ENCODE peak calls at places on chromosomes 4 and X, in five cellular contexts. I, N, Q, M and G are unnamed samples.

GRCh38 chr4:2800691-2801596 is 8.1 kb downstream of the SH3BP2 start:
- DNase-seq in M (peak; percentile 87), I (peak; percentile 82), Q (no peak), N (peak; percentile 89), G (peak; percentile 93)

GRCh38 chrX:51098046-51098445 is 187.5 kb downstream of the BMP15 start:
- DNase-seq in Q (no peak), I (no peak), N (no peak), M (no peak), G (no peak)

GRCh38 chr4:128123036-128123435 is 61.9 kb downstream of the LARP1B start:
- DNase-seq in N (no peak), I (no peak), M (no peak), Q (no peak), G (no peak)

GRCh38 chr4:6189511-6189910 is 10.8 kb downstream of the JAKMIP1 start:
- DNase-seq in I (no peak), M (no peak), N (no peak), Q (no peak), G (no peak)

GRCh38 chrX:9785944-9786741 is at the start of gene SHROOM2:
- DNase-seq in N (no peak), Q (no peak), I (no peak), M (peak; percentile 72), G (no peak)

GRCh38 chr4:145043306-145043705 is 54.7 kb downstream of the ANAPC10 start:
- DNase-seq in I (no peak), Q (no peak), N (no peak), M (no peak), G (peak; percentile 90)

GRCh38 chr4:168713193-168713592 is 216.3 kb downstream of the PALLD start:
- DNase-seq in M (peak; percentile 28), N (no peak), Q (no peak), I (no peak), G (no peak)

GRCh38 chr4:146244496-146244895 is 30.2 kb downstream of the REELD1 start:
- DNase-seq in Q (no peak), N (no peak), M (no peak), I (no peak), G (no peak)

GRCh38 chr4:125360727-125361126 is 46.0 kb downstream of the FAT4 start:
- DNase-seq in N (no peak), M (no peak), Q (no peak), I (no peak), G (no peak)

GRCh38 chr4:53921856-53922255 is 142.5 kb downstream of the CHIC2 start:
- DNase-seq in N (no peak), M (no peak), I (no peak), Q (no peak), G (no peak)

GRCh38 chr4:53920883-53921282 is 143.5 kb downstream of the CHIC2 start:
- DNase-seq in Q (no peak), I (no peak), N (no peak), M (no peak), G (no peak)

GRCh38 chr4:53920116-53920515 is 144.3 kb downstream of the CHIC2 start:
- DNase-seq in Q (no peak), I (no peak), M (no peak), N (peak; percentile 43), G (no peak)

GRCh38 chr4:53917719-53918118 is 146.7 kb downstream of the CHIC2 start:
- DNase-seq in N (no peak), Q (no peak), M (no peak), I (no peak), G (no peak)

DNA sequence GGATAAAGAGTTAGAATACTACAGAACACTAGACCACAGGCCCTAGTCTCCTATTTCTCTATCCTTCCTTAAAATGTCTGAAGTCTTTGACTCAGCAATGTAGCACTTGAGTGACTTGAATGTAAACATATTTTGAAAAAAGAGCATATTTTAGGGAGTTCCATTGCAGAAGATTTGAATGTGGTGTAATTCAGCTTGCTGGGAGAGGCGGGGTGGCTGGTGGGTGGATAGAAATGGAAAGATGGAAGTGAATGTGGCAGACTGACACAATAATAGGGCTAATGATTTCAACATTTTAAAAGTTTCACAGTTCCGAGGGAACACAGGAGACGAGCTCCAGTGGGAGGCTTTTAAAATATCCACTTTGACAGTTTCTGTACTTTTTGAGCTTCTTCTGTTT is 144.8 kb downstream of the CHIC2 start:
- DNase-seq in N (no peak), Q (no peak), M (no peak), I (no peak), G (no peak)
- H3K4me1 ChIP-seq in N (no peaks in the 10 kb centered on the region), Q (peaks cover 6% of the 10 kb centered on the region), M (no peaks in the 10 kb centered on the region), I (no peaks in the 10 kb centered on the region), G (no peaks in the 10 kb centered on the region)

DNA sequence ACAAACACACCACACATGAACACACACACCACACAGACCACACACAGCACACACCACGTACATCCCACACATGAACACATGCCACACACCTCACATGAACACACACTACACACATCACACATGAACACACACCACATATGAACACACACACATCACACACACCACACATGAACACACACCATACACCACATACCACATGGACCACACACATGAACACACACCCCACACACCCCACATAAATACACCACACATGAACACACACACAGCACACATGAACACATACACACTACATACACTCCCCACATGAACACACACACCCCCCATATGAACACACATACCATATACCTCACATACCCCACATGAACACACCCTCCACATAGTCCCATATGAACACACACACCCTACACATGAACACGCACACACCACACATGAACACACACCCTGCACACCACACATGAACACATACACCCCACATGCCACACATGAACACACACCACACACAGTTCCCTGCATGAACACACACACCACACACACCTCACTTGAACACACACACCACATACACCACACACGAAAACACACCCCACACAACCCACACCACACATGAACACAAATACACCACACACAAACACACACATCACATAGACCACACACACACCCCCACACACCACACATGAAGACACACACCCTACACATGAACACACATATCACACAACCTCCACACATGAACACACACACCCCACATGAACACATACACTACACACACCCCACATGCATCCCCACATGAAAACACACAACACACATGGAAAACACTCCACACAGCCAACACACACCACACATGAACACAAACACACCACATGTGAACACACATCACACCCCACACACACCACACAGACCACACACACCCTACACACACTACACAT is 18.3 kb downstream of the PNMA6E start:
- DNase-seq in M (no peak), Q (no peak), N (no peak), I (no peak), G (no peak)
- H3K9me3 ChIP-seq in M (no peaks in the 10 kb centered on the region), Q (no peaks in the 10 kb centered on the region), N (peaks cover 8% of the 10 kb centered on the region), I (no peaks in the 10 kb centered on the region), G (no peaks in the 10 kb centered on the region)

GRCh38 chrX:141220342-141221008 is 21.8 kb downstream of the SPANXC start:
- DNase-seq in N (no peak), M (no peak), Q (no peak), I (no peak), G (peak; percentile 80)

DNA sequence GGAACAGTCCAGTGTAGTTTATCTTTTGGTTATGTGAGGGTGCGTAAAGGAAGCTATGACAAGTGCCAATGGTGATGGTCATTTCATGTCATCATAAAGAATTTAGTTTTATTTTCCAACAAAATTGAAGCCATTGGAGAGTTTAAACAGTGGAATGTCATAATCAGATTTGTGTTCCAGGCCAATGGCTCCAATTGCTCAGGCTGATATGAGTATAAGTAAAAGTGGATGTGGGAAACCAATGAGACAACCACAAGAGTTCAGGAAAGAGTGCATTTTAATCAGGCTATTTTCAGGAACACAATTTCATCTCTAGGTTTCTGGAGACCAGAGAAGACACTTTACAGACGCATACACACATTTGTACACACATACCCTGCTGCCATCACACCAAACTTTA is 20.7 kb downstream of the SPANXC start:
- DNase-seq in N (no peak), M (no peak), I (no peak), Q (no peak), G (no peak)
- H3K36me3 ChIP-seq in N (no peaks in the 10 kb centered on the region), M (no peaks in the 10 kb centered on the region), I (no peaks in the 10 kb centered on the region), Q (no peaks in the 10 kb centered on the region), G (no peaks in the 10 kb centered on the region)

DNA sequence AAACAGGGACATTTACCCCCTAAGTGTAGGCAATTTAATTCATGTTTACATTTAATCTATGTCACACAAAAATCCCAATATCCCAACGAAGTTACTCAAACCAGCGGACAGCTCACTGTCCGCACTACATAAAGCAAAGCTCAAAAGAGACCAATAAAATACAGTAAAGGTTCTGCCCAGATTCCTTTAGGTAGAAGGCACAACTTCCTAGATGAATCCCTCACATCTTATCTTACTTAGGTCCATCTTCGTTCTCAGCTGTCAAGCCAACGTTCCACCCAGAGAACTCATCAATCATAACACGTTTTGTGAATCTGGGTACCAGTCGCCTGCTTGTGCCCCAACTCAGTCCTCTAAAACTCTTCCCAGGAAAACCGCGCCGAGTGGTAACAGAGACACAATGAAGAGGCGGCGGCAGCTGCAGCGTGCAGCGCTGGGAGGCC is 1.7 kb downstream of the HNRNPDL start:
- DNase-seq in N (no peak), M (no peak), I (no peak), Q (no peak), G (no peak)
- H3K4me1 ChIP-seq in N (peaks cover 49% of the 10 kb centered on the region), M (peaks cover 13% of the 10 kb centered on the region), I (peaks cover 45% of the 10 kb centered on the region), Q (peaks cover 43% of the 10 kb centered on the region), G (peaks cover 8% of the 10 kb centered on the region)

DNA sequence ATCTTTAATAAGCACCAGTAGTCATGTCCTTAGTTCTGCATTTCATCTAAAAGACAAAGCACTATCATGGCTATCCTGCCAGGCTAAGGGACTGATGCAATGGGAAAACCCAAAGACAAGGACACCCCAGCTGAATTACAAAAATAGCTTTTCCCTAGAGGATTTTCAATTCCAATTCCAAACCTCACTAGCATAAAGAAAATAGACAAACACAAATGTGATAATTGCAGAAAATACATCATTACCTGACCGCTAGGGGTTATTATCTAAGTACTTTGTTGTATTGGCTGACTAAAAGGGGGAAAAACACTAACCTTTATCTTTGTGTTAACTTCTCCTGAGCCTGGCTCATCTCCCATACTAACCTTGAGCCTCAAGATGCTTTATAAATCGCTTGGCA is 2.7 kb upstream of the AMMECR1 start:
- DNase-seq in N (no peak), Q (no peak), I (no peak), M (no peak), G (no peak)
- H3K9me3 ChIP-seq in N (no peaks in the 10 kb centered on the region), Q (no peaks in the 10 kb centered on the region), I (no peaks in the 10 kb centered on the region), M (no peaks in the 10 kb centered on the region), G (no peaks in the 10 kb centered on the region)

GRCh38 chrX:47244676-47245075 is 11.9 kb downstream of the USP11 start:
- DNase-seq in I (no peak), Q (no peak), M (no peak), N (no peak), G (peak; percentile 36)
- H3K36me3 ChIP-seq in I (peaks cover 74% of the 10 kb centered on the region), Q (no peaks in the 10 kb centered on the region), M (peaks cover 55% of the 10 kb centered on the region), N (peaks cover 52% of the 10 kb centered on the region), G (no peaks in the 10 kb centered on the region)

GRCh38 chr4:1295405-1296055 is 5.8 kb downstream of the MAEA start:
- DNase-seq in Q (no peak), M (no peak), I (no peak), N (no peak), G (no peak)
- H3K4me1 ChIP-seq in Q (peaks cover 20% of the 10 kb centered on the region), M (peaks cover 9% of the 10 kb centered on the region), I (peaks cover 46% of the 10 kb centered on the region), N (peaks cover 58% of the 10 kb centered on the region), G (peaks cover 7% of the 10 kb centered on the region)

GRCh38 chr4:40875507-40876150 is 125.9 kb downstream of the NSUN7 start:
- DNase-seq in I (no peak), N (no peak), M (no peak), Q (no peak), G (no peak)

GRCh38 chr4:40874902-40875301 is 125.1 kb downstream of the NSUN7 start:
- DNase-seq in Q (no peak), I (no peak), M (peak; percentile 44), N (no peak), G (no peak)

GRCh38 chr4:40870076-40870624 is 120.4 kb downstream of the NSUN7 start:
- DNase-seq in N (no peak), I (no peak), M (no peak), Q (no peak), G (no peak)

GRCh38 chr4:40874331-40874730 is 124.6 kb downstream of the NSUN7 start:
- DNase-seq in M (peak; percentile 38), Q (no peak), I (no peak), N (no peak), G (no peak)

GRCh38 chr4:40871695-40872250 is 122.0 kb downstream of the NSUN7 start:
- DNase-seq in M (no peak), I (no peak), N (no peak), Q (no peak), G (no peak)
- H3K9me3 ChIP-seq in M (no peaks in the 10 kb centered on the region), I (no peaks in the 10 kb centered on the region), N (no peaks in the 10 kb centered on the region), Q (no peaks in the 10 kb centered on the region), G (no peaks in the 10 kb centered on the region)